ENCODE peak calls at places on chromosomes 13 and 19, in seven cellular contexts. V is Peyer's patch, T is choroid plexus epithelial cell, A is fibroblast of mammary gland, C is body of pancreas, I is adrenal gland, R is CD14-positive monocyte. D is an unnamed sample.

GRCh38 chr19:33397536-33398360 is 24.2 kb downstream of the CEBPG start:
- DNase-seq in A (no peak), T (peak), I (no peak), C (no peak), V (peak), R (peak), D (no peak)

GRCh38 chr19:16571689-16572331 is 405 bp downstream of the SLC35E1 start:
- DNase-seq in C (no peak), T (peak), R (no peak), A (peak), V (no peak), I (peak), D (peak)

GRCh38 chr13:23443878-23444277 is 10.4 kb upstream of the SACS start:
- DNase-seq in V (no peak), I (no peak), R (no peak), A (no peak), C (no peak), T (no peak), D (no peak)

GRCh38 chr19:39372047-39372802 is 18.7 kb downstream of the PAF1 start:
- DNase-seq in I (peak), C (peak), R (no peak), A (peak), T (peak), V (no peak), D (no peak)

GRCh38 chr13:86585826-86586225 is 786.6 kb upstream of the SLITRK6 start:
- DNase-seq in T (peak), C (peak), V (no peak), A (peak), R (no peak), I (peak), D (no peak)

GRCh38 chr13:83449666-83450395 is 432.4 kb downstream of the SLITRK1 start:
- DNase-seq in R (no peak), I (no peak), C (no peak), T (peak), A (peak), V (no peak), D (no peak)

GRCh38 chr19:15628236-15629002 is 12.3 kb upstream of the CYP4F3 start:
- DNase-seq in T (no peak), A (no peak), V (no peak), I (no peak), C (no peak), R (no peak), D (no peak)

GRCh38 chr13:105804561-105805190 is 730.8 kb downstream of the EFNB2 start:
- DNase-seq in I (no peak), T (peak), A (peak), R (no peak), V (no peak), C (no peak), D (no peak)

GRCh38 chr19:36605101-36605838 is at the start of gene ZNF382:
- DNase-seq in C (peak), V (peak), T (peak), I (peak), R (peak), A (peak), D (peak)

GRCh38 chr19:50242586-50242985 is 39.2 kb downstream of the MYH14 start:
- DNase-seq in I (no peak), V (no peak), C (no peak), R (no peak), T (no peak), A (peak), D (no peak)

GRCh38 chr13:81872581-81872980 is 1531.7 kb upstream of the SPRY2 start:
- DNase-seq in C (no peak), I (no peak), T (peak), A (no peak), R (no peak), V (no peak), D (no peak)

GRCh38 chr13:35293579-35293978 is 182.9 kb downstream of the MAB21L1 start:
- DNase-seq in T (no peak), R (no peak), C (no peak), V (no peak), I (no peak), A (no peak), D (no peak)

GRCh38 chr13:29362849-29363604 is 232.5 kb downstream of the SLC7A1 start:
- DNase-seq in T (peak), I (peak), V (no peak), C (peak), R (no peak), A (peak), D (peak)

GRCh38 chr19:39514840-39515550 is at the start of gene SELENOV:
- DNase-seq in T (no peak), C (no peak), A (no peak), R (no peak), I (no peak), V (no peak), D (peak)

GRCh38 chr19:45667620-45668341 is at the start of gene GIPR:
- DNase-seq in C (peak), I (no peak), T (no peak), V (peak), R (peak), A (peak), D (peak)

GRCh38 chr13:24119593-24120508 is 40.7 kb upstream of the SPATA13 start:
- DNase-seq in T (peak), A (no peak), C (no peak), V (no peak), R (no peak), I (no peak), D (no peak)

GRCh38 chr19:58154287-58154678 is 3.7 kb upstream of the ZNF329 start:
- DNase-seq in V (no peak), C (peak), T (peak), A (peak), R (no peak), I (peak), D (peak)

GRCh38 chr19:28519950-28520861 is 692.7 kb downstream of the UQCRFS1 start:
- DNase-seq in C (peak), V (no peak), A (peak), R (no peak), T (no peak), I (peak), D (no peak)

GRCh38 chr13:111474136-111475002 is 153.9 kb downstream of the TEX29 start:
- DNase-seq in V (no peak), T (peak), I (no peak), C (no peak), R (no peak), A (peak), D (peak)

GRCh38 chr19:29640231-29640630 is 25.0 kb upstream of the PLEKHF1 start:
- DNase-seq in I (no peak), T (no peak), A (no peak), C (no peak), V (no peak), R (no peak), D (no peak)

GRCh38 chr13:35712907-35713685 is 236.6 kb upstream of the MAB21L1 start:
- DNase-seq in I (no peak), R (no peak), A (peak), T (peak), V (no peak), C (no peak), D (no peak)

GRCh38 chr13:41458939-41459753 is 1.8 kb downstream of the RGCC start:
- DNase-seq in V (no peak), I (no peak), C (peak), R (peak), A (peak), T (peak), D (peak)

GRCh38 chr13:48156466-48156865 is 61.6 kb upstream of the MED4 start:
- DNase-seq in T (no peak), A (no peak), C (no peak), R (peak), I (no peak), V (no peak), D (no peak)

GRCh38 chr19:34960103-34960805 is 3.8 kb downstream of the ZNF792 start:
- DNase-seq in V (no peak), A (peak), C (no peak), T (peak), I (no peak), R (no peak), D (no peak)

GRCh38 chr13:21849323-21849722 is 178.4 kb downstream of the FGF9 start:
- DNase-seq in I (peak), T (peak), V (no peak), A (peak), C (peak), R (no peak), D (peak)

GRCh38 chr13:101398191-101398590 is 18.1 kb downstream of the NALCN start:
- DNase-seq in A (peak), T (peak), R (no peak), C (no peak), V (no peak), I (no peak), D (no peak)

GRCh38 chr13:113383089-113383488 is 19.2 kb upstream of the GRTP1 start:
- DNase-seq in I (no peak), R (no peak), A (no peak), C (no peak), V (no peak), T (no peak), D (no peak)

GRCh38 chr13:41327994-41328778 is 17.1 kb downstream of the NAA16 start:
- DNase-seq in C (no peak), R (no peak), I (no peak), A (no peak), V (no peak), T (peak), D (no peak)

GRCh38 chr19:50461066-50461875 is 15.0 kb upstream of the EMC10 start:
- DNase-seq in C (peak), R (peak), V (peak), A (peak), T (peak), I (peak), D (peak)

GRCh38 chr13:109135018-109135417 is 505.6 kb downstream of the MYO16 start:
- DNase-seq in I (no peak), T (peak), V (no peak), R (no peak), C (no peak), A (peak), D (no peak)

GRCh38 chr19:58181902-58182576 is 822 bp upstream of the ZNF274 start:
- DNase-seq in A (peak), R (no peak), I (no peak), T (peak), C (peak), V (no peak), D (peak)

GRCh38 chr19:2428027-2428690 is 773 bp upstream of the TIMM13 start:
- DNase-seq in A (peak), C (peak), T (peak), V (peak), I (peak), R (no peak), D (no peak)

GRCh38 chr13:113901642-113902041 is 37.8 kb upstream of the GAS6 start:
- DNase-seq in T (no peak), C (peak), R (no peak), V (no peak), I (no peak), A (no peak), D (no peak)

GRCh38 chr13:51262501-51263211 is 40.5 kb downstream of the FAM124A start:
- DNase-seq in C (no peak), I (no peak), T (peak), V (no peak), A (no peak), R (no peak), D (no peak)

GRCh38 chr19:10655457-10656312 is 1.5 kb downstream of the ILF3 start:
- DNase-seq in V (no peak), C (peak), R (no peak), T (peak), I (peak), A (peak), D (no peak)

GRCh38 chr19:46386996-46387712 is 26.2 kb downstream of the CCDC8 start:
- DNase-seq in C (no peak), A (no peak), R (no peak), I (no peak), T (no peak), V (no peak), D (no peak)

GRCh38 chr19:41431426-41432386 is 4.5 kb upstream of the B3GNT8 start:
- DNase-seq in T (peak), V (no peak), A (peak), I (no peak), C (no peak), R (no peak), D (no peak)
- TF ChIP-seq CTCF in T (peak), V (peak), A (peak), I (peak), C (peak), R (peak), D (no peak)

GRCh38 chr13:33445024-33445423 is 159.5 kb upstream of the STARD13 start:
- DNase-seq in T (no peak), C (no peak), A (no peak), I (no peak), V (no peak), R (no peak), D (no peak)

GRCh38 chr13:33445476-33445875 is 159.9 kb upstream of the STARD13 start:
- DNase-seq in V (no peak), I (no peak), C (no peak), T (no peak), R (no peak), A (no peak), D (no peak)

GRCh38 chr13:33446821-33447481 is 161.4 kb upstream of the STARD13 start:
- DNase-seq in A (no peak), I (no peak), V (no peak), T (no peak), R (no peak), C (no peak), D (no peak)

GRCh38 chr13:33435207-33435606 is 149.7 kb upstream of the STARD13 start:
- DNase-seq in C (no peak), T (no peak), A (no peak), V (no peak), R (no peak), I (no peak), D (no peak)

DNA sequence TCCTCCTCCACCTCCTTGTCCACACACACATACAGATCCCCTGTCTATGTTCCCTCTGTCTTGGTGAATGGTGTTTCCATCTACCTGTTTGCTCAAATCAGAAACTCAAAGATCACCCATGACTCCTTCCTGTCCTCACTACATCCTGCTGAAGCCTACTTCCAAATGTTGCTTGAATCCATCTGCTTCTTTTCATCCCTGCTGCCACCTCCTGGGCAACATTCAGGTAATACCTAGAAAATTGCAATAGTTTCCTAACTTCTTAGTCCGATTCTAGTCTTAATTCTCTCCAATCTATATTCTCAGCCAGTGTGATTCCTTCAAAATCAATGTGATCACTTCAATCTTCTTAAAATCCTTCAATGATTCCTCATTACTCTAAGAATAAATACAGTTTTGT is 155.5 kb upstream of the STARD13 start:
- DNase-seq in R (no peak), V (no peak), T (peak), I (no peak), C (peak), A (peak), D (no peak)
- TF ChIP-seq CTCF in R (no peak), V (no peak), T (peak), I (no peak), C (peak), A (peak), D (no peak)

GRCh38 chr19:18203863-18204393 is at the start of gene RAB3A:
- DNase-seq in T (peak), A (peak), C (peak), V (peak), R (peak), I (peak), D (peak)
- TF ChIP-seq CTCF in T (no peak), A (no peak), C (peak), V (no peak), R (no peak), I (no peak), D (no peak)

GRCh38 chr19:42115705-42116104 is 16.5 kb downstream of the POU2F2 start:
- DNase-seq in T (no peak), V (no peak), A (no peak), I (no peak), C (no peak), R (no peak), D (no peak)

GRCh38 chr19:42117076-42117475 is 15.2 kb downstream of the POU2F2 start:
- DNase-seq in C (no peak), T (no peak), V (no peak), I (no peak), A (no peak), R (no peak), D (no peak)

GRCh38 chr19:42114412-42114811 is 17.8 kb downstream of the POU2F2 start:
- DNase-seq in R (no peak), I (no peak), C (peak), V (no peak), A (no peak), T (peak), D (peak)

GRCh38 chr19:42115219-42115618 is 17.0 kb downstream of the POU2F2 start:
- DNase-seq in T (peak), A (peak), V (no peak), I (no peak), R (no peak), C (peak), D (no peak)

GRCh38 chr19:42116308-42117075 is 15.8 kb downstream of the POU2F2 start:
- DNase-seq in A (no peak), R (no peak), T (no peak), I (no peak), V (no peak), C (no peak), D (no peak)
- TF ChIP-seq CTCF in A (peak), R (no peak), T (peak), I (no peak), V (no peak), C (no peak), D (peak)

GRCh38 chr19:31357315-31357673 is 8.1 kb upstream of the TSHZ3 start:
- DNase-seq in R (no peak), I (no peak), T (no peak), C (no peak), V (no peak), A (no peak), D (no peak)
- TF ChIP-seq CTCF in R (peak), I (peak), T (no peak), C (no peak), V (no peak), A (no peak), D (no peak)

DNA sequence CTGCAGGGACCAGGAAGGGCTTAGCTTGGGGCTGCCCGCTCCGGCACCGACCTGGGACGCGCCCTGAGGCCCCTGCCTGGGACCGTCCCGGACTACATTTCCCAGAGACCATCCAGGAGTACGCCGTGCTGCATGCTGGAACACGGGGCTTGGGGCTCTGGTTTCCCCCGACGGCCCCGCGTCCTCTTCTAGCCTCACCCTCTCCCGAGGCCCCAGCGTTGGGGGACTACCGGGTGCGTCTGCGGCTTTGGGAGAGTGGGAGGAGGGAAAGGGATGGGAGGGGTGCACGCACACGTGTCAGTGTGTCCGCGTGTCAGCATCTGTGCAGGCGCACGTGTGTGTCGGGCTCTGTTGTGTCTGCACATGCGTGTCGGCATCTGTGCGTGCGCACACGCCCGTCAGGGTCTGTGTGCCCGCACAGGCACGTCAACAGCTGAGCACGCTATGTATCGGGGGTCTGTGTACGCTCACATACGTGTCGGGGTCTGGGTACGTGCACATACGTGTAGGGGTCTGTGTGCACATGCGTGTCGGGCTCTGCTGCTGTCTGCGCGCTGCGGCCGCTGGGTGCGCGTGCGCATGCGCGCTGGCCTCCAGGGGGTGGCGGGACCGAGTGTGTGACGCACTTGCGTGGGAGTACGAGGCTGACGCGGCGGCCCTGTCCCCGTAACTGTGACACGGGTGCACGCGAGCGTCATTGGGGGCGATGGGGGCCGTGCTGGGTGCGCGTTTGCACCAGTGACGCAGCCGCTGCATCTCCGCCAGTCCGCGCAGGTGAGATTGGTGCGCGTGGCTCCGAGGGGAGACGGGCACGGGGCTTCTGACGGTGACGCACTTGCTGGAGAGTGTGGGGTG is at the start of gene ZNF331:
- DNase-seq in I (peak), R (peak), A (peak), V (peak), C (peak), T (peak), D (peak)
- TF ChIP-seq CTCF in I (peak), R (peak), A (no peak), V (peak), C (peak), T (peak), D (peak)

GRCh38 chr19:1236566-1236965 is 1.2 kb downstream of the CBARP start:
- DNase-seq in V (no peak), C (no peak), I (no peak), R (no peak), A (no peak), T (no peak), D (no peak)
- TF ChIP-seq CTCF in V (no peak), C (no peak), I (no peak), R (no peak), A (no peak), T (no peak), D (no peak)

DNA sequence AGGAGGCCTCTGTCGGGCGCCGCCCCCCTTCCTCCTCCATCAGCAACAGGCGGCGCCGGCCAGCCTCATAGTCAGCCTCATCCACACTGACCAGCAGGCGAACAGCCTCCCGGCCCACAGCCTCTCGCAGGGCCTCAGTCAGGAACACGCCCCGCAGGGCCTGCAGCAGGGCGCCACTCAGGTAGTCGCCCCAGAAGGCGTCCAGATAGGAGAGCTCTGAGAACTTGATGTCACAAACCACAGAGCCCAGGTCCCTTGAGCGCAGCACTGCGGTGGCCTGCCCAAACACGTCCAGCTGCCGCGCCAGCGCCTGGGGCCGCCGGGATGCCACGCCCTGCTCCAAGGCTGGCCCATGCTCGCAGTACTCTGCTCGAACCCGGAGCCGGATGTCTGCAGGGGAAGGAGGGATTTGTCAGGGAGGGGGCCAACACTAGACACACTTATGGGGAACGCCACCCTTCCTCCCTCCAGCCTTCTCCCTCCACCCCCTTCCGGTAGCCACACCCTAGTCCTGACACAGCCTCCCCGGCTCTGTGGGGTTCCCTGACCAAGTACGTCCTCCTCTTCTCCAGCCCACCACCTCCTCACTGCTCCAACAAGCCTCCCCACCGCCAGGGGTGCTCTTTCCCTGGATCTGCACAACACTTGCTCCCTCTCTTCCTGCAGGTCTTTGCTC is 17.9 kb downstream of the DEDD2 start:
- DNase-seq in C (no peak), R (peak), A (no peak), V (no peak), T (no peak), I (no peak), D (peak)
- TF ChIP-seq CTCF in C (no peak), R (peak), A (no peak), V (peak), T (no peak), I (no peak), D (peak)

GRCh38 chr19:4206818-4207484 is 22.4 kb upstream of the EBI3 start:
- DNase-seq in V (no peak), A (peak), I (no peak), T (peak), C (no peak), R (no peak), D (no peak)

GRCh38 chr19:4210166-4210731 is 19.1 kb upstream of the EBI3 start:
- DNase-seq in I (no peak), R (no peak), V (no peak), T (no peak), C (no peak), A (no peak), D (no peak)

GRCh38 chr19:4213116-4213515 is 16.2 kb upstream of the EBI3 start:
- DNase-seq in C (no peak), V (no peak), A (no peak), T (no peak), I (no peak), R (no peak), D (no peak)

GRCh38 chr19:4208385-4209094 is 20.8 kb upstream of the EBI3 start:
- DNase-seq in R (no peak), I (no peak), C (no peak), T (peak), V (peak), A (peak), D (peak)
- TF ChIP-seq CTCF in R (peak), I (peak), C (no peak), T (peak), V (peak), A (peak), D (peak)